ENCODE peak calls at places on chromosomes 1 and 21, in ten cellular contexts. V, M, R, A, B, E, F, Y, G and I are unnamed samples.

GRCh38 chr1:109821831-109822745 is 58.4 kb upstream of the EPS8L3 start:
- DNase-seq in V (peak), M (no peak), E (peak), A (no peak), F (peak), G (peak), R (peak), B (no peak), Y (peak), I (no peak)

GRCh38 chr1:38089712-38090360 is 43.2 kb upstream of the POU3F1 start:
- DNase-seq in B (no peak), F (no peak), V (no peak), E (no peak), M (no peak), A (no peak), G (no peak), R (no peak), Y (no peak), I (no peak)

GRCh38 chr21:34027727-34028461 is 45.5 kb upstream of the MRPS6 start:
- DNase-seq in V (peak), A (no peak), R (no peak), G (peak), Y (no peak), B (no peak), F (no peak), E (no peak), M (no peak), I (no peak)

GRCh38 chr1:51945591-51945990 is 44.9 kb downstream of the RAB3B start:
- DNase-seq in Y (no peak), B (no peak), G (peak), M (no peak), E (no peak), F (peak), A (no peak), R (no peak), V (no peak), I (no peak)

GRCh38 chr1:200699871-200700270 is 30.2 kb upstream of the DDX59 start:
- DNase-seq in E (no peak), B (peak), F (no peak), M (peak), V (no peak), A (no peak), G (no peak), Y (no peak), R (no peak), I (peak)

GRCh38 chr1:172089768-172090510 is 248.6 kb downstream of the DNM3 start:
- DNase-seq in V (peak), F (peak), B (no peak), A (peak), E (peak), Y (peak), R (peak), M (peak), G (peak), I (peak)

GRCh38 chr1:174743654-174744561 is 255.8 kb upstream of the CACYBP start:
- DNase-seq in Y (no peak), R (no peak), F (peak), G (peak), B (peak), E (peak), M (peak), V (peak), A (no peak), I (peak)

GRCh38 chr21:42471206-42471605 is 24.8 kb downstream of the RSPH1 start:
- DNase-seq in Y (no peak), M (no peak), E (no peak), G (no peak), A (no peak), R (no peak), B (no peak), F (no peak), V (no peak), I (no peak)

GRCh38 chr1:36070349-36070748 is 13.5 kb upstream of the TEKT2 start:
- DNase-seq in A (no peak), F (no peak), G (no peak), M (no peak), R (no peak), B (no peak), V (no peak), Y (no peak), E (no peak), I (no peak)

GRCh38 chr1:75808921-75809320 is 12.2 kb downstream of the MSH4 start:
- DNase-seq in A (no peak), V (no peak), R (no peak), Y (no peak), B (no peak), M (no peak), F (no peak), G (no peak), E (no peak), I (no peak)

GRCh38 chr1:200409203-200409760 is 554 bp downstream of the ZNF281 start:
- DNase-seq in E (no peak), A (peak), G (peak), F (peak), Y (peak), R (peak), M (no peak), B (no peak), V (no peak), I (no peak)

GRCh38 chr1:201020040-201020591 is 3.4 kb downstream of the KIF21B start:
- DNase-seq in Y (no peak), B (no peak), E (no peak), F (no peak), R (no peak), G (no peak), A (no peak), M (no peak), V (peak), I (no peak)

GRCh38 chr1:55045430-55045829 is 6.1 kb downstream of the PCSK9 start:
- DNase-seq in B (no peak), M (no peak), V (no peak), A (no peak), F (no peak), R (no peak), Y (no peak), G (no peak), E (no peak), I (no peak)

GRCh38 chr21:33383056-33383888 is 19.9 kb upstream of the IFNGR2 start:
- DNase-seq in G (peak), Y (peak), R (peak), F (peak), B (no peak), M (no peak), E (no peak), V (peak), A (no peak), I (peak)

GRCh38 chr1:24562625-24563024 is 6.7 kb downstream of the NCMAP start:
- DNase-seq in E (no peak), R (no peak), Y (no peak), V (peak), F (no peak), G (no peak), M (no peak), B (no peak), A (peak), I (no peak)

GRCh38 chr1:155834296-155834926 is 22.6 kb downstream of the GON4L start:
- DNase-seq in B (no peak), V (no peak), A (peak), M (peak), E (no peak), G (peak), F (peak), R (no peak), Y (no peak), I (peak)

GRCh38 chr21:32096411-32096810 is 182.4 kb downstream of the MIS18A start:
- DNase-seq in V (no peak), M (peak), Y (no peak), E (peak), R (no peak), G (no peak), A (peak), B (no peak), F (no peak), I (no peak)

GRCh38 chr1:22527555-22528296 is 35.6 kb upstream of the EPHA8 start:
- DNase-seq in B (no peak), M (peak), F (peak), V (no peak), R (no peak), Y (no peak), E (no peak), G (no peak), A (no peak), I (peak)

GRCh38 chr1:76336951-76337371 is 262.4 kb downstream of the ST6GALNAC3 start:
- DNase-seq in Y (peak), B (peak), R (peak), E (no peak), G (peak), A (no peak), M (peak), F (peak), V (no peak), I (peak)

GRCh38 chr1:56453016-56453721 is 126.2 kb downstream of the PLPP3 start:
- DNase-seq in R (no peak), F (no peak), E (no peak), V (no peak), Y (peak), M (peak), A (peak), G (no peak), B (no peak), I (peak)

GRCh38 chr1:67830226-67830625 is 3.0 kb downstream of the GNG12 start:
- DNase-seq in B (no peak), M (no peak), E (no peak), R (no peak), G (peak), A (no peak), F (peak), Y (no peak), V (peak), I (no peak)

GRCh38 chr1:71422221-71422620 is 341.4 kb upstream of the ZRANB2 start:
- DNase-seq in F (no peak), A (no peak), B (no peak), R (no peak), M (no peak), V (no peak), E (no peak), G (no peak), Y (no peak), I (no peak)

GRCh38 chr1:153260980-153261792 is 1.7 kb downstream of the LORICRIN start:
- DNase-seq in F (peak), M (peak), B (no peak), A (peak), Y (no peak), V (peak), E (no peak), G (peak), R (peak), I (peak)

GRCh38 chr21:46297311-46298082 is 11.4 kb downstream of the YBEY start:
- DNase-seq in B (no peak), F (peak), M (no peak), V (no peak), R (peak), G (peak), A (no peak), Y (peak), E (no peak), I (no peak)

GRCh38 chr1:45979778-45980176 is 152.7 kb downstream of the PIK3R3 start:
- DNase-seq in M (no peak), V (no peak), B (no peak), G (no peak), A (peak), Y (no peak), F (no peak), E (no peak), R (no peak), I (no peak)

GRCh38 chr1:163897401-163898169 is 575.8 kb downstream of the NUF2 start:
- DNase-seq in A (no peak), M (no peak), G (peak), F (peak), V (peak), B (no peak), Y (peak), E (peak), R (no peak), I (peak)

GRCh38 chr1:236458991-236459390 is 64.8 kb upstream of the LGALS8 start:
- DNase-seq in Y (no peak), M (no peak), A (no peak), B (no peak), E (no peak), R (no peak), G (no peak), V (no peak), F (no peak), I (no peak)

GRCh38 chr1:202150607-202151006 is 6.1 kb upstream of the ARL8A start:
- DNase-seq in M (no peak), F (no peak), G (no peak), V (no peak), R (no peak), E (no peak), Y (no peak), A (no peak), B (no peak), I (no peak)

GRCh38 chr1:12209495-12209832 is 20.4 kb upstream of the VPS13D start:
- DNase-seq in B (no peak), G (no peak), V (no peak), E (no peak), M (no peak), F (no peak), A (no peak), Y (no peak), R (no peak), I (no peak)

GRCh38 chr1:161389691-161390558 is 22.2 kb upstream of the CFAP126 start:
- DNase-seq in E (peak), B (peak), Y (peak), F (peak), R (peak), V (peak), G (peak), A (peak), M (peak), I (peak)

GRCh38 chr1:228900099-228900965 is 165.1 kb downstream of the RHOU start:
- DNase-seq in R (no peak), B (no peak), M (no peak), F (peak), E (no peak), A (no peak), V (no peak), G (peak), Y (peak), I (peak)

GRCh38 chr1:11461738-11462137 is 17.2 kb upstream of the DISP3 start:
- DNase-seq in E (no peak), R (no peak), Y (no peak), F (no peak), G (no peak), V (no peak), M (no peak), A (no peak), B (no peak), I (no peak)

GRCh38 chr21:35438643-35439404 is 389.7 kb upstream of the RUNX1 start:
- DNase-seq in E (no peak), M (no peak), Y (no peak), A (no peak), R (no peak), V (peak), F (peak), G (peak), B (no peak), I (no peak)

GRCh38 chr21:17270234-17270633 is 242.6 kb upstream of the CXADR start:
- DNase-seq in G (peak), Y (no peak), R (no peak), M (no peak), A (peak), B (peak), E (peak), V (peak), F (peak), I (peak)

GRCh38 chr1:228455715-228456114 is 31.5 kb upstream of the RNF187 start:
- DNase-seq in E (no peak), G (no peak), M (no peak), V (no peak), F (peak), A (no peak), R (no peak), Y (no peak), B (no peak), I (peak)

GRCh38 chr21:28550057-28550825 is 442.4 kb downstream of the LTN1 start:
- DNase-seq in B (no peak), A (no peak), Y (no peak), G (no peak), E (no peak), M (no peak), F (no peak), R (no peak), V (no peak), I (no peak)

GRCh38 chr1:173107696-173108095 is 57.0 kb upstream of the TNFSF18 start:
- DNase-seq in Y (no peak), E (no peak), V (no peak), B (no peak), R (no peak), G (no peak), A (no peak), F (no peak), M (no peak), I (no peak)
- H3K4me3 ChIP-seq in Y (no peak), E (no peak), V (no peak), B (no peak), R (no peak), G (no peak), A (no peak), F (no peak), M (no peak), I (no peak)

DNA sequence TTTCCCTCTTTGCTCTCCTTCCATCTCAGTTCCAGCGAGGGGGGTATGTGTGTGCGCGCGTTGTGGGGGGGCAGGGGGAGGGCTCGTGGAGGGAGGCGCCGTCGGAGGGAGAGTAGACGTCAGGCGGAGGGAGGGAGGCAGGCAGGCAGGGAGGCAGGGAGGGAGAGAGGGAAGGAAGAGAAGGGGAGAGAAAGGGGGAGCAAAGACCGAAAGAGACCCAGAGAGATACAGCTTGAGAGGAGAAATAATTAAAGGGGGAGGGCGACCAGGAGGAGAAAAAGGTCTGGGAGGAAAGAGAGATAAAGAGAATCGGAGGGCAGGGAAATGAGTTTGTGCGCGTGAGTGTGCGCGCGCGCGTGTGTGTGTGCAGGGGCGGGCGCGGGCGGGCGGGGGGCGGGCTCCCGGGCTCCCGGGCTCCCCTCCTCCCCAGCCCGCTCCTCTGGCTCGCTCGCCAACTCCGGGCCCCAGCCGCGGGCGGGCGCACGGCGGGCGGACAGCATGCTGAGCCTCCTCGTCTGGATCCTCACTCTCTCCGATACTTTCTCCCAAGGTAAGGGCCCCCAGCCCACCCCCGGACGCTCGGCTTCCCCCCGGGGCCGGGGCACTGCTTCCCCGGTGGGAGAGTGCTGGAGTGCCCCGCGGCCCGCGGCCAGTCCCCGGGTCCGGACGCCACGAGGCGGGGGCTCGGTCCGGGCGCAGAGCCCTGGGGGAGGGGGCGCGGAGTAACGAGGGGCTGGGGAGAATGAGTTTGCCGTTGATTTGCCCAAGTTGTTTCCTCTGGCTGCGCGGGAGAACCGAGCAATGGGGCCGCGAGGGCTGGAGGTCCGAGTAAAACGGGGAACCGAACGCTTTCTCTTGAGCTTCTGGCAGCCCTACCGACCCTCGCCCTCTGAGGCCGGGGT is at the start of gene KIRREL1:
- DNase-seq in Y (peak), E (no peak), G (peak), F (peak), A (peak), B (no peak), R (peak), M (no peak), V (peak), I (peak)
- H3K4me3 ChIP-seq in Y (peak), E (peak), G (peak), F (peak), A (peak), B (peak), R (peak), M (peak), V (peak), I (peak)

GRCh38 chr1:33347650-33347992 is 26.7 kb upstream of the A3GALT2 start:
- DNase-seq in Y (peak), A (no peak), V (peak), G (peak), R (no peak), F (peak), B (no peak), M (no peak), E (peak), I (peak)

GRCh38 chr1:33343539-33343938 is 22.6 kb upstream of the A3GALT2 start:
- DNase-seq in G (peak), B (no peak), A (no peak), F (peak), R (no peak), Y (no peak), V (no peak), E (no peak), M (no peak), I (peak)

GRCh38 chr1:33342041-33342723 is 21.3 kb upstream of the A3GALT2 start:
- DNase-seq in G (peak), M (peak), Y (peak), B (peak), R (no peak), E (peak), V (peak), F (peak), A (peak), I (peak)

GRCh38 chr1:33346921-33347649 is 26.2 kb upstream of the A3GALT2 start:
- DNase-seq in R (no peak), F (peak), A (no peak), M (no peak), Y (peak), G (peak), V (peak), E (peak), B (no peak), I (peak)

GRCh38 chr1:33344896-33345295 is 24.0 kb upstream of the A3GALT2 start:
- DNase-seq in Y (no peak), G (no peak), B (no peak), R (no peak), F (no peak), M (no peak), A (no peak), E (no peak), V (no peak), I (no peak)
- H3K4me3 ChIP-seq in Y (no peak), G (peak), B (peak), R (no peak), F (peak), M (no peak), A (no peak), E (no peak), V (no peak), I (no peak)

GRCh38 chr1:234699795-234700665 is 90.1 kb upstream of the IRF2BP2 start:
- DNase-seq in E (no peak), F (peak), B (no peak), G (peak), M (no peak), V (peak), R (no peak), A (no peak), Y (peak), I (peak)

GRCh38 chr1:234702342-234703000 is 92.5 kb upstream of the IRF2BP2 start:
- DNase-seq in Y (peak), A (no peak), M (no peak), G (no peak), V (no peak), R (no peak), B (no peak), F (no peak), E (no peak), I (no peak)

GRCh38 chr1:234698624-234699023 is 88.6 kb upstream of the IRF2BP2 start:
- DNase-seq in F (no peak), Y (no peak), G (no peak), M (no peak), E (no peak), A (no peak), B (no peak), V (no peak), R (no peak), I (no peak)

GRCh38 chr1:234704106-234704887 is 94.3 kb upstream of the IRF2BP2 start:
- DNase-seq in V (no peak), R (no peak), Y (no peak), G (no peak), F (no peak), M (no peak), A (no peak), B (no peak), E (no peak), I (no peak)

DNA sequence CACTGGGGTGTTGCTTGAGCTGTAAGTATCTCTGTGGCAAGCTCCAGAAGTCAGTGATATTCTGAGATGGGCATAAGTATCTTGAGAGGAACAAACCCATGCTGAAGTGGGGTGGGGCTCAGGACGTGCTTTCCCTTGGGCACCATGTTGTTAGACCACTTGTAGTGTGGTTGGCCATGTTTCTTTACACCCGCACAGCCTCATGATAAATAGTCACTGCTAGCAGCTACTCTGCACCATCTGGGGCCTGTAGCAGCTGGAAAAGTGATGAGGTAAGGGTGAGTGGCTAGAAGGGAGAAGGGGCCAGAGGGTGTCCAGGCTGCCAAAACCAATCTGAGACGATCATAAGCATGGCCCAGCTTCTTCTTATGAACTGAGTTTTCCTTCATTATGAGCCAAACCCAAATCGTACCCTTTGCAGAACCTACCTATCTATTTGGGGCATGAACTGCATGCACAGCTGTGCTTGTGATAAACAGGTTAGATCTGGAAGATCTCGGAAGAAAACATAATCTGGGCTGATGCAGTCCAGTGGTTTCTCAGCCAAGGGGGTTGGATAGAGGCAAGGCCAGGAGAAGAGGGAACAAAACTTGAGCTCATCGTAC is 91.9 kb upstream of the IRF2BP2 start:
- DNase-seq in Y (no peak), B (no peak), E (no peak), V (no peak), A (no peak), G (no peak), F (no peak), M (no peak), R (no peak), I (no peak)
- H3K4me3 ChIP-seq in Y (no peak), B (no peak), E (no peak), V (no peak), A (no peak), G (no peak), F (no peak), M (no peak), R (no peak), I (no peak)